ENCODE peak calls at places on chromosomes 6 and 20, in four cellular contexts. E is adrenal gland, S is heart right ventricle, Q is astrocyte of the spinal cord. N is an unnamed sample.

GRCh38 chr6:40930555-40930954 is 108.5 kb downstream of the UNC5CL start:
- DNase-seq in E (no peak), S (peak; percentile 9), Q (no peak), N (no peak)

GRCh38 chr6:108944707-108945685 is 96.8 kb downstream of the ARMC2 start:
- DNase-seq in E (no peak), S (peak; percentile 83), Q (peak; percentile 92), N (no peak)

GRCh38 chr6:168197636-168198301 is 118.8 kb upstream of the FRMD1 start:
- DNase-seq in E (no peak), S (no peak), Q (no peak), N (no peak)

GRCh38 chr20:635609-636338 is 17.2 kb downstream of the SRXN1 start:
- DNase-seq in E (no peak), S (no peak), Q (no peak), N (no peak)

GRCh38 chr6:112468359-112468758 is 121.2 kb downstream of the RFPL4B start:
- DNase-seq in E (no peak), S (no peak), Q (peak; percentile 32), N (no peak)

GRCh38 chr6:28725890-28726348 is 197.9 kb downstream of the TRIM27 start:
- DNase-seq in E (no peak), S (no peak), Q (no peak), N (no peak)

GRCh38 chr6:39189915-39190544 is 39.2 kb downstream of the KCNK5 start:
- DNase-seq in E (no peak), S (no peak), Q (no peak), N (peak; percentile 71)

GRCh38 chr20:24892931-24893330 is 56.1 kb upstream of the CST7 start:
- DNase-seq in E (no peak), S (no peak), Q (no peak), N (no peak)

GRCh38 chr6:55663914-55664313 is 84.9 kb upstream of the HMGCLL1 start:
- DNase-seq in E (no peak), S (no peak), Q (no peak), N (no peak)

GRCh38 chr20:48026981-48027592 is 241.8 kb upstream of the SULF2 start:
- DNase-seq in E (no peak), S (no peak), Q (no peak), N (no peak)

GRCh38 chr6:88166901-88167624 is 916 bp upstream of the CNR1 start:
- DNase-seq in E (no peak), S (no peak), Q (no peak), N (peak; percentile 15)

GRCh38 chr6:151154418-151154817 is 85.3 kb upstream of the AKAP12 start:
- DNase-seq in E (no peak), S (peak; percentile 46), Q (peak; percentile 6), N (no peak)

GRCh38 chr6:140427842-140428241 is 1053.4 kb upstream of the CITED2 start:
- DNase-seq in E (no peak), S (no peak), Q (no peak), N (no peak)